ENCODE peak calls at places on chromosomes 2 and 18, in six cellular contexts. A is esophagus squamous epithelium, P is kidney, L is A549, X is psoas muscle, W is SK-N-SH. T is an unnamed sample.

GRCh38 chr2:96903318-96903717 is 33.4 kb upstream of the SEMA4C start:
- DNase-seq in P (no peak), W (peak; percentile 54), X (no peak), A (no peak), L (no peak), T (no peak)

GRCh38 chr2:184067502-184067901 is 530.8 kb upstream of the ZNF804A start:
- DNase-seq in W (peak; percentile 13), X (no peak), A (no peak), P (no peak), L (no peak), T (no peak)

GRCh38 chr2:164777847-164778246 is 63.8 kb downstream of the COBLL1 start:
- DNase-seq in P (no peak), A (no peak), W (no peak), X (no peak), L (no peak), T (no peak)

GRCh38 chr2:33291278-33292013 is 185.0 kb upstream of the RASGRP3 start:
- DNase-seq in X (no peak), W (no peak), A (no peak), P (no peak), L (peak; percentile 79), T (no peak)

GRCh38 chr2:204282525-204282924 is 262.8 kb upstream of the PARD3B start:
- DNase-seq in X (no peak), W (no peak), P (no peak), A (no peak), L (no peak), T (no peak)

GRCh38 chr2:239290618-239291504 is 110.0 kb downstream of the HDAC4 start:
- DNase-seq in W (no peak), A (no peak), P (no peak), L (no peak), X (peak; percentile 93), T (no peak)

GRCh38 chr2:1663621-1664020 is 80.7 kb downstream of the PXDN start:
- DNase-seq in X (peak; percentile 32), A (no peak), W (no peak), P (no peak), L (no peak), T (no peak)

GRCh38 chr2:241692448-241692847 is 5.8 kb upstream of the DTYMK start:
- DNase-seq in L (no peak), P (no peak), X (peak; percentile 28), A (no peak), W (no peak), T (no peak)

GRCh38 chr2:65595641-65596040 is 163.2 kb upstream of the SPRED2 start:
- DNase-seq in L (no peak), P (no peak), A (no peak), W (no peak), X (no peak), T (no peak)

GRCh38 chr18:59884331-59884730 is 15.5 kb upstream of the PMAIP1 start:
- DNase-seq in W (no peak), X (no peak), A (no peak), L (no peak), P (no peak), T (no peak)

GRCh38 chr2:19217203-19217602 is 141.2 kb downstream of the OSR1 start:
- DNase-seq in L (no peak), A (no peak), P (no peak), W (no peak), X (no peak), T (no peak)

GRCh38 chr18:58975296-58975695 is 110.6 kb downstream of the ZNF532 start:
- DNase-seq in P (no peak), L (no peak), W (no peak), X (no peak), A (no peak), T (no peak)

GRCh38 chr2:97870396-97870843 is 125.3 kb downstream of the TMEM131 start:
- DNase-seq in A (no peak), L (no peak), X (no peak), W (no peak), P (no peak), T (no peak)

GRCh38 chr2:129673881-129674513 is 305.5 kb upstream of the RAB6C start:
- DNase-seq in X (no peak), L (no peak), P (no peak), W (no peak), A (no peak), T (no peak)

GRCh38 chr2:62287895-62288589 is 92.1 kb downstream of the B3GNT2 start:
- DNase-seq in W (peak; percentile 81), A (no peak), X (peak; percentile 74), L (no peak), P (peak; percentile 92), T (peak; percentile 34)

GRCh38 chr2:120586507-120587283 is 149.0 kb upstream of the GLI2 start:
- DNase-seq in W (no peak), X (peak; percentile 41), L (no peak), A (no peak), P (peak; percentile 82), T (no peak)

GRCh38 chr2:159053186-159054031 is 85.0 kb downstream of the TANC1 start:
- DNase-seq in W (peak; percentile 44), L (no peak), A (no peak), P (no peak), X (no peak), T (no peak)

GRCh38 chr2:217927601-217928323 is 75.0 kb downstream of the TNS1 start:
- DNase-seq in P (no peak), A (no peak), X (peak; percentile 11), W (no peak), L (no peak), T (no peak)

GRCh38 chr2:217930783-217931563 is 71.8 kb downstream of the TNS1 start:
- DNase-seq in X (no peak), P (no peak), W (no peak), L (no peak), A (no peak), T (no peak)

GRCh38 chr2:217929757-217930707 is 72.8 kb downstream of the TNS1 start:
- DNase-seq in P (no peak), A (no peak), W (no peak), X (no peak), L (no peak), T (no peak)

GRCh38 chr2:217928324-217929293 is 74.2 kb downstream of the TNS1 start:
- DNase-seq in X (no peak), P (no peak), W (no peak), L (no peak), A (no peak), T (no peak)

GRCh38 chr2:217929294-217929671 is 73.5 kb downstream of the TNS1 start:
- DNase-seq in X (no peak), L (no peak), P (no peak), A (no peak), W (no peak), T (no peak)
- H3K27ac ChIP-seq in X (peak overlapping the region; percentile 87), L (peak overlapping the region; percentile 64), P (peak overlapping the region; percentile 91), A (peak overlapping the region; percentile 91), W (no peak overlapping the region), T (no peak overlapping the region)

GRCh38 chr2:238287702-238288649 is at the start of gene PER2:
- DNase-seq in X (peak; percentile 85), A (peak; percentile 44), L (peak; percentile 71), P (peak; percentile 90), W (peak; percentile 71), T (no peak)
- TF ChIP-seq CTCF in X (no peak), A (no peak), L (peak; percentile 19), P (no peak), W (peak; percentile 23), T (no peak)

GRCh38 chr2:95039410-95039809 is 13.9 kb downstream of the MAL start:
- DNase-seq in X (no peak), P (no peak), L (no peak), A (no peak), W (no peak), T (no peak)

GRCh38 chr2:95034818-95035217 is 9.3 kb downstream of the MAL start:
- DNase-seq in P (no peak), L (no peak), A (no peak), W (no peak), X (no peak), T (no peak)

GRCh38 chr2:95034221-95034620 is 8.7 kb downstream of the MAL start:
- DNase-seq in P (no peak), W (peak; percentile 42), L (no peak), X (no peak), A (no peak), T (no peak)

GRCh38 chr2:95039978-95040377 is 14.5 kb downstream of the MAL start:
- DNase-seq in L (no peak), X (no peak), A (no peak), P (no peak), W (no peak), T (no peak)

DNA sequence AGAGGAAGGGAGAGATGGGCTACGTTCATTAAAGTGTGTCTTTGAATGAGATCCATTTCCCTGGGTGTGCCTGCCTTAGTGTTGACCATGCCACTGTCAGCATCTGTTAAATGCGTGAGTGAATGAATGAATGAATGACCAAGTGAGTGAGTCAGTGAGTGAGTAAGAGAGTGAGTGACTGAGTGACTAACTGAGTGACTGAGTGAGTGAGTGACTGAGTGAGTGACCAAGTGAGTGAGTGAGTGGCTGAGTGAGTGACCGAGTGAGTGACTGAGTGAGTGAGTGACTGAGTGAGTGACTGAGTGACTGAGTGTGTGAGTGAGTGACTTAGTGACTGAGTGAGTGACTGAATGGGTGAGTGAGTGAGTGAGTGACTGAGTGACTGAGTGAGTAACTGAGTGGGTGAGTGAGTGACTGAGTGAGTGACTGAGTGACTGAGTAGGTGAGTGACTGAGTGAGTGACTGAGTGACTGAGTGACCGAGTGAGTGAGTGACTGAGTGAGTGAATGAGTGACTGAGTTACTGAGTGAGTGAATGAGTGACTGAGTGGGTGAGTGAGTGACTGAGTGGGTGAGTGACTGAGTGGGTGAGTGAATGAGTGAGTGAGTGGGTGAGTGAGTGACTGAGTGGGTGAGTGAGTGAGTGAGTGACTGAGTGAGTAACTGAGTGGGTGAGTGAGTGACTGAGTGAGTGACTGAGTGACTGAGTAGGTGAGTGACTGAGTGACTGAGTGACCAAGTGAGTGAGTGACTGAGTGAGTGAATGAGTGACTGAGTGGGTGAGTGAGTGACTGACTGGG is 11.2 kb downstream of the MAL start:
- DNase-seq in P (no peak), W (no peak), X (no peak), A (no peak), L (no peak), T (no peak)
- H3K9me3 ChIP-seq in P (no peaks in the 10 kb centered on the region), W (no peaks in the 10 kb centered on the region), X (no peaks in the 10 kb centered on the region), A (no peaks in the 10 kb centered on the region), L (peaks cover 5% of the 10 kb centered on the region), T (no peaks in the 10 kb centered on the region)

GRCh38 chr2:226701052-226701451 is 98.6 kb downstream of the IRS1 start:
- DNase-seq in W (no peak), L (no peak), X (no peak), A (no peak), P (no peak), T (no peak)

GRCh38 chr2:226694142-226694541 is 105.5 kb downstream of the IRS1 start:
- DNase-seq in A (no peak), W (no peak), P (no peak), L (no peak), X (no peak), T (no peak)

GRCh38 chr2:226694910-226695309 is 104.7 kb downstream of the IRS1 start:
- DNase-seq in X (no peak), P (no peak), L (no peak), W (no peak), A (no peak), T (no peak)

GRCh38 chr2:226699321-226699720 is 100.3 kb downstream of the IRS1 start:
- DNase-seq in P (no peak), A (no peak), W (no peak), X (peak; percentile 86), L (no peak), T (no peak)

DNA sequence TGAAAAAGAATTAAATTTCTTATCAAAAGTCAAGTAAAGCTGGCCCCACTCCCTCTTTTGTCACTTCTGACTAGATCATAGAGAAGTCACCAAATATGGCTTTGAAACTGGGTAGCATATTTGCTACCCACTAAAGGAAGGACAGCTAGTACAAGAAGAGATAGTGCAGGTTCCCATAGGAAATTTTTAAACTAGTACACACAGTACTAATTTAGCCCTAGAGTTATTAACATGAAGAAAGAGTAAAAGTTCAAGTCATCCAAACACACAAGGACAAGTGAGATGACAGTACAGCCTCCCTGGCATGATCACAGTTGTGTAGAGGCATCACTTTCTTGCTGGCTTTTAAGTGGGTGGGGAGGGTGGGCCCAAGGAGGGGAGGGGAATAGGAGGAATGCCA is 100.9 kb downstream of the IRS1 start:
- DNase-seq in L (no peak), W (no peak), P (no peak), X (no peak), A (no peak), T (no peak)
- H3K27ac ChIP-seq in L (no peak overlapping the region), W (no peak overlapping the region), P (no peak overlapping the region), X (no peak overlapping the region), A (no peak overlapping the region), T (no peak overlapping the region)